ENCODE peak calls at places on chromosome 12, in nine cellular contexts. One of them, this sample, is unnamed.

GRCh38 chr12:124254126-124254525 is 40.8 kb upstream of the RFLNA start:
- DNase-seq in activated CD4-positive, alpha-beta T cell treated with anti-CD3 and anti-CD28 coated beads, Interleukin-2, amount 10 ng/mL, durations not matched to agents 7 days and 5 days: no peak
- DNase-seq in activated CD4-positive, CD25-positive, alpha-beta regulatory T cell treated with anti-CD3 and anti-CD28 coated beads, Interleukin-2, amount 50 U/mL, for 16 hours: no peak
- DNase-seq in sigmoid colon: no peak
- DNase-seq in breast epithelium: no peak
- DNase-seq in progenitor cell of endocrine pancreas: no peak
- DNase-seq in GM12865: no peak
- DNase-seq in renal cortical epithelial cell: no peak
- DNase-seq in erythroblast: no peak
- DNase-seq in this sample: no peak

GRCh38 chr12:2295941-2296461 is 243.2 kb downstream of the CACNA1C start:
- DNase-seq in activated CD4-positive, CD25-positive, alpha-beta regulatory T cell treated with anti-CD3 and anti-CD28 coated beads, Interleukin-2, amount 50 U/mL, for 16 hours: no peak
- DNase-seq in renal cortical epithelial cell: peak; percentile 77
- DNase-seq in erythroblast: peak; percentile 3
- DNase-seq in activated CD4-positive, alpha-beta T cell treated with anti-CD3 and anti-CD28 coated beads, Interleukin-2, amount 10 ng/mL, durations not matched to agents 7 days and 5 days: no peak
- DNase-seq in breast epithelium: no peak
- DNase-seq in sigmoid colon: peak; percentile 12
- DNase-seq in GM12865: no peak
- DNase-seq in progenitor cell of endocrine pancreas: no peak
- DNase-seq in this sample: no peak

GRCh38 chr12:82952946-82953345 is 266.2 kb downstream of the TMTC2 start:
- DNase-seq in sigmoid colon: no peak
- DNase-seq in activated CD4-positive, alpha-beta T cell treated with anti-CD3 and anti-CD28 coated beads, Interleukin-2, amount 10 ng/mL, durations not matched to agents 7 days and 5 days: no peak
- DNase-seq in progenitor cell of endocrine pancreas: no peak
- DNase-seq in activated CD4-positive, CD25-positive, alpha-beta regulatory T cell treated with anti-CD3 and anti-CD28 coated beads, Interleukin-2, amount 50 U/mL, for 16 hours: no peak
- DNase-seq in erythroblast: no peak
- DNase-seq in GM12865: peak; percentile 24
- DNase-seq in renal cortical epithelial cell: no peak
- DNase-seq in breast epithelium: no peak
- DNase-seq in this sample: no peak

GRCh38 chr12:132389526-132390286 is 60.3 kb upstream of the GALNT9 start:
- DNase-seq in activated CD4-positive, CD25-positive, alpha-beta regulatory T cell treated with anti-CD3 and anti-CD28 coated beads, Interleukin-2, amount 50 U/mL, for 16 hours: no peak
- DNase-seq in activated CD4-positive, alpha-beta T cell treated with anti-CD3 and anti-CD28 coated beads, Interleukin-2, amount 10 ng/mL, durations not matched to agents 7 days and 5 days: no peak
- DNase-seq in erythroblast: no peak
- DNase-seq in sigmoid colon: no peak
- DNase-seq in renal cortical epithelial cell: no peak
- DNase-seq in breast epithelium: no peak
- DNase-seq in progenitor cell of endocrine pancreas: no peak
- DNase-seq in GM12865: no peak
- DNase-seq in this sample: no peak

GRCh38 chr12:26361964-26362363 is 166.6 kb downstream of the SSPN start:
- DNase-seq in erythroblast: no peak
- DNase-seq in sigmoid colon: no peak
- DNase-seq in breast epithelium: no peak
- DNase-seq in activated CD4-positive, CD25-positive, alpha-beta regulatory T cell treated with anti-CD3 and anti-CD28 coated beads, Interleukin-2, amount 50 U/mL, for 16 hours: no peak
- DNase-seq in progenitor cell of endocrine pancreas: no peak
- DNase-seq in renal cortical epithelial cell: peak; percentile 8
- DNase-seq in activated CD4-positive, alpha-beta T cell treated with anti-CD3 and anti-CD28 coated beads, Interleukin-2, amount 10 ng/mL, durations not matched to agents 7 days and 5 days: no peak
- DNase-seq in GM12865: no peak
- DNase-seq in this sample: no peak

GRCh38 chr12:104079024-104079423 is 14.7 kb downstream of the HCFC2 start:
- DNase-seq in GM12865: no peak
- DNase-seq in sigmoid colon: no peak
- DNase-seq in erythroblast: no peak
- DNase-seq in progenitor cell of endocrine pancreas: no peak
- DNase-seq in activated CD4-positive, CD25-positive, alpha-beta regulatory T cell treated with anti-CD3 and anti-CD28 coated beads, Interleukin-2, amount 50 U/mL, for 16 hours: no peak
- DNase-seq in activated CD4-positive, alpha-beta T cell treated with anti-CD3 and anti-CD28 coated beads, Interleukin-2, amount 10 ng/mL, durations not matched to agents 7 days and 5 days: no peak
- DNase-seq in breast epithelium: no peak
- DNase-seq in renal cortical epithelial cell: no peak
- DNase-seq in this sample: no peak

GRCh38 chr12:57182918-57183575 is 33.5 kb upstream of the NXPH4 start:
- DNase-seq in sigmoid colon: peak; percentile 88
- DNase-seq in activated CD4-positive, CD25-positive, alpha-beta regulatory T cell treated with anti-CD3 and anti-CD28 coated beads, Interleukin-2, amount 50 U/mL, for 16 hours: peak; percentile 50
- DNase-seq in GM12865: peak; percentile 77
- DNase-seq in activated CD4-positive, alpha-beta T cell treated with anti-CD3 and anti-CD28 coated beads, Interleukin-2, amount 10 ng/mL, durations not matched to agents 7 days and 5 days: peak; percentile 82
- DNase-seq in breast epithelium: peak; percentile 83
- DNase-seq in progenitor cell of endocrine pancreas: peak; percentile 71
- DNase-seq in erythroblast: peak; percentile 84
- DNase-seq in renal cortical epithelial cell: peak; percentile 40
- DNase-seq in this sample: peak; percentile 89

GRCh38 chr12:116559330-116560080 is at the start of gene MAP1LC3B2:
- DNase-seq in GM12865: peak; percentile 98
- DNase-seq in renal cortical epithelial cell: peak; percentile 95
- DNase-seq in activated CD4-positive, CD25-positive, alpha-beta regulatory T cell treated with anti-CD3 and anti-CD28 coated beads, Interleukin-2, amount 50 U/mL, for 16 hours: peak; percentile 39
- DNase-seq in progenitor cell of endocrine pancreas: no peak
- DNase-seq in breast epithelium: no peak
- DNase-seq in sigmoid colon: peak; percentile 76
- DNase-seq in activated CD4-positive, alpha-beta T cell treated with anti-CD3 and anti-CD28 coated beads, Interleukin-2, amount 10 ng/mL, durations not matched to agents 7 days and 5 days: peak; percentile 94
- DNase-seq in erythroblast: peak; percentile 96
- DNase-seq in this sample: peak; percentile 93

GRCh38 chr12:64273527-64274403 is 51.7 kb upstream of the KICS2 start:
- DNase-seq in GM12865: peak; percentile 70
- DNase-seq in sigmoid colon: no peak
- DNase-seq in renal cortical epithelial cell: no peak
- DNase-seq in erythroblast: peak; percentile 46
- DNase-seq in progenitor cell of endocrine pancreas: no peak
- DNase-seq in activated CD4-positive, alpha-beta T cell treated with anti-CD3 and anti-CD28 coated beads, Interleukin-2, amount 10 ng/mL, durations not matched to agents 7 days and 5 days: peak; percentile 27
- DNase-seq in activated CD4-positive, CD25-positive, alpha-beta regulatory T cell treated with anti-CD3 and anti-CD28 coated beads, Interleukin-2, amount 50 U/mL, for 16 hours: no peak
- DNase-seq in breast epithelium: no peak
- DNase-seq in this sample: peak; percentile 50

GRCh38 chr12:94001691-94002090 is 146.7 kb upstream of the PLXNC1 start:
- DNase-seq in activated CD4-positive, CD25-positive, alpha-beta regulatory T cell treated with anti-CD3 and anti-CD28 coated beads, Interleukin-2, amount 50 U/mL, for 16 hours: no peak
- DNase-seq in sigmoid colon: no peak
- DNase-seq in activated CD4-positive, alpha-beta T cell treated with anti-CD3 and anti-CD28 coated beads, Interleukin-2, amount 10 ng/mL, durations not matched to agents 7 days and 5 days: no peak
- DNase-seq in erythroblast: no peak
- DNase-seq in GM12865: no peak
- DNase-seq in breast epithelium: no peak
- DNase-seq in progenitor cell of endocrine pancreas: no peak
- DNase-seq in renal cortical epithelial cell: no peak
- DNase-seq in this sample: no peak